ENCODE peak calls at places on chromosomes 11 and 22, in seven cellular contexts. H, L, I, Y, X, Z and N are unnamed samples.

GRCh38 chr11:2704896-2705606 is 5.3 kb upstream of the KCNQ1OT1 start:
- DNase-seq in X (peak; percentile 12), H (no peak), Y (no peak), I (no peak), L (no peak), Z (no peak), N (no peak)

GRCh38 chr11:45847908-45848316 is 637 bp downstream of the CRY2 start:
- DNase-seq in Z (no peak), H (peak; percentile 63), Y (no peak), L (no peak), X (peak; percentile 57), I (peak; percentile 24), N (no peak)

GRCh38 chr22:26670459-26670858 is 13.1 kb downstream of the MIAT start:
- DNase-seq in L (no peak), Z (no peak), X (no peak), Y (no peak), I (no peak), H (no peak), N (no peak)

GRCh38 chr11:116379185-116379828 is 393.5 kb downstream of the BUD13 start:
- DNase-seq in Z (no peak), X (peak; percentile 33), H (peak; percentile 32), I (no peak), L (no peak), Y (no peak), N (no peak)

GRCh38 chr22:29744902-29745301 is 21.9 kb downstream of the ZMAT5 start:
- DNase-seq in I (peak; percentile 62), L (no peak), H (no peak), X (no peak), Z (no peak), Y (no peak), N (no peak)

GRCh38 chr11:115453158-115453557 is 51.1 kb downstream of the CADM1 start:
- DNase-seq in L (no peak), I (no peak), Y (no peak), Z (no peak), H (no peak), X (no peak), N (no peak)

GRCh38 chr11:119094816-119095065 is 6.9 kb downstream of the DPAGT1 start:
- DNase-seq in L (peak; percentile 69), Z (peak; percentile 73), X (peak; percentile 89), Y (no peak), I (peak; percentile 60), H (peak; percentile 82), N (no peak)

GRCh38 chr11:69921429-69922014 is 102.3 kb upstream of the FGF3 start:
- DNase-seq in L (no peak), Z (no peak), X (peak; percentile 20), I (no peak), H (no peak), Y (no peak), N (no peak)

GRCh38 chr11:36037031-36037430 is 93.2 kb downstream of the LDLRAD3 start:
- DNase-seq in H (no peak), X (peak; percentile 55), I (no peak), L (no peak), Y (no peak), Z (no peak), N (no peak)

GRCh38 chr11:10351768-10352641 is 47.1 kb downstream of the ADM start:
- DNase-seq in I (no peak), L (no peak), Y (no peak), X (peak; percentile 75), Z (peak; percentile 95), H (peak; percentile 63), N (no peak)

GRCh38 chr11:116808262-116809175 is 14.6 kb downstream of the APOA4 start:
- DNase-seq in H (peak; percentile 92), X (no peak), Z (no peak), L (no peak), Y (no peak), I (no peak), N (no peak)

GRCh38 chr11:65651589-65652510 is 10.9 kb downstream of the RELA start:
- DNase-seq in Y (no peak), H (peak; percentile 84), L (no peak), I (no peak), Z (no peak), X (peak; percentile 57), N (no peak)

GRCh38 chr11:12235945-12236743 is 125.8 kb downstream of the MICAL2 start:
- DNase-seq in Y (no peak), Z (peak; percentile 82), L (no peak), H (peak; percentile 67), X (no peak), I (peak; percentile 77), N (no peak)

GRCh38 chr11:59756496-59756840 is 1.3 kb downstream of the STX3 start:
- DNase-seq in H (no peak), Z (no peak), X (no peak), Y (no peak), I (no peak), L (no peak), N (no peak)

GRCh38 chr11:65187971-65188461 is 6.3 kb downstream of the CAPN1 start:
- DNase-seq in Z (no peak), Y (no peak), L (no peak), I (no peak), H (no peak), X (no peak), N (no peak)

GRCh38 chr11:9619004-9619403 is 44.9 kb upstream of the SWAP70 start:
- DNase-seq in L (no peak), I (no peak), Y (no peak), Z (no peak), H (no peak), X (no peak), N (no peak)